ENCODE peak calls at places on chromosomes 2 and 18, in five cellular contexts. Y is colonic mucosa, H is HT-29, Z is LoVo, Q is NCI-H187. N is an unnamed sample.

GRCh38 chr2:215950009-215950408 is 63.3 kb downstream of the MREG start:
- DNase-seq in Y (no peak), H (peak), Z (peak), Q (no peak), N (peak)

GRCh38 chr2:63364866-63365265 is 223.4 kb downstream of the WDPCP start:
- DNase-seq in Y (no peak), H (no peak), Z (no peak), Q (peak), N (no peak)

GRCh38 chr2:236852100-236852976 is 233.4 kb upstream of the COPS8 start:
- DNase-seq in Y (no peak), H (no peak), Z (no peak), Q (no peak), N (no peak)

GRCh38 chr18:34738173-34738894 is 28.2 kb downstream of the DTNA start:
- DNase-seq in Y (no peak), H (no peak), Z (no peak), Q (no peak), N (no peak)

GRCh38 chr2:241315879-241316700 is at the start of gene SEPTIN2:
- DNase-seq in Y (peak), H (peak), Z (peak), Q (no peak), N (peak)

GRCh38 chr2:183579686-183580085 is 455.4 kb downstream of the NUP35 start:
- DNase-seq in Y (no peak), H (no peak), Z (no peak), Q (no peak), N (no peak)

GRCh38 chr2:149747456-149747855 is 159.9 kb upstream of the MMADHC start:
- DNase-seq in Y (no peak), H (no peak), Z (no peak), Q (no peak), N (no peak)

GRCh38 chr2:83850071-83850725 is 608.9 kb downstream of the SUCLG1 start:
- DNase-seq in Y (no peak), H (no peak), Z (peak), Q (no peak), N (no peak)

GRCh38 chr2:16716051-16716450 is 50.4 kb upstream of the CYRIA start:
- DNase-seq in Y (no peak), H (no peak), Z (no peak), Q (no peak), N (no peak)